ENCODE peak calls at places on chromosomes 11 and 22, in six cellular contexts. C is GM23248, V is dorsolateral prefrontal cortex, U is breast epithelium, L is heart right ventricle, O is pancreas. D is an unnamed sample.

GRCh38 chr11:86469491-86470388 is 95.1 kb downstream of the CCDC81 start:
- DNase-seq in C (no peak), V (no peak), U (no peak), L (no peak), O (no peak), D (no peak)

GRCh38 chr11:84825140-84825539 is 802.0 kb downstream of the DLG2 start:
- DNase-seq in C (peak; percentile 16), V (no peak), U (no peak), L (no peak), O (no peak), D (no peak)

GRCh38 chr22:24070553-24070952 is 59.4 kb downstream of the CABIN1 start:
- DNase-seq in C (no peak), V (no peak), U (no peak), L (no peak), O (no peak), D (no peak)

GRCh38 chr11:65363770-65364169 is 9.2 kb downstream of the TIGD3 start:
- DNase-seq in C (no peak), V (no peak), U (no peak), L (no peak), O (no peak), D (no peak)

GRCh38 chr11:46899501-46900025 is 18.8 kb downstream of the LRP4 start:
- DNase-seq in C (no peak), V (no peak), U (no peak), L (no peak), O (no peak), D (no peak)

GRCh38 chr11:12717851-12718291 is 43.6 kb downstream of the TEAD1 start:
- DNase-seq in C (no peak), V (no peak), U (no peak), L (no peak), O (no peak), D (no peak)

GRCh38 chr11:33015621-33016551 is at the start of gene DEPDC7:
- DNase-seq in C (peak; percentile 96), V (peak; percentile 90), U (peak; percentile 64), L (peak; percentile 85), O (peak; percentile 93), D (peak; percentile 85)

GRCh38 chr11:69298778-69299461 is 5.0 kb downstream of the MYEOV start:
- DNase-seq in C (peak; percentile 38), V (no peak), U (no peak), L (no peak), O (no peak), D (no peak)

GRCh38 chr22:43303751-43304150 is 39.4 kb downstream of the SCUBE1 start:
- DNase-seq in C (no peak), V (no peak), U (no peak), L (no peak), O (no peak), D (no peak)
- H3K27ac ChIP-seq in C (no peak overlapping the region), V (no peak overlapping the region), U (no peak overlapping the region), L (no peak overlapping the region), O (no peak overlapping the region), D (no peak overlapping the region)

DNA sequence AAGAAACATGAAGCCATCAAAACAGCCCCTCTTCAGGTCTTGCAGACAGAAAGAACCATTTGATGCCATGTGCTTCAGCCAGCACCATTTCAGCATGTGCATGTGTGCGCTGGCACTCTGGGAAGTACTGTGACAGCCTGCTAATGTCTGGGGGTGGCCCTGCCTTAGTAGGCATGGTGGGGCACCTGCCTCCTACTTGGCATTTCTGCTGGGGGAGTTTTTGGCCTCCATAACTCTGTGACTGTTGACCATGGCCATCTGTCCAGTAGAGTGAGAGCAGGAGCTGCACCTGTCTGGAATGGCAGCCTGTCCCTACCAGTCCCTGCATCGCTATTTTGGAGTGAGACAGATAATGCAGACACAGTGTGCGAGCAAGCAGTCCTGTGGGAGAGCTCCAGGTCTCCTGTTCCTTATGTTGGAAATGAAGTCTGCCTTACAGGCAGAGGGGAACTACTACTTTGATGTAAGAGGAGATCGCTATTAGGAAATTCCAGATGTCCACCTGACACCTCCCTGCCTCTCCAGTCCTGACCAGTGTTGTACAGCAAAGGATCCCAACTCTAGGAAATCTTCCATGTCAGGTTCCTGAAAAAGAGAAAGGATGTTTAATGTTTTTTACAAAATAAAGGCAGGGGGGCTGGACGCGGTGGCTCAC is 102.5 kb downstream of the ATXN10 start:
- DNase-seq in C (no peak), V (no peak), U (no peak), L (no peak), O (no peak), D (no peak)
- H3K27ac ChIP-seq in C (no peak overlapping the region), V (no peak overlapping the region), U (no peak overlapping the region), L (no peak overlapping the region), O (no peak overlapping the region), D (no peak overlapping the region)

GRCh38 chr22:39414886-39415285 is 15.3 kb downstream of the TAB1 start:
- DNase-seq in C (no peak), V (peak; percentile 55), U (no peak), L (peak; percentile 61), O (no peak), D (peak; percentile 87)
- H3K27ac ChIP-seq in C (no peak overlapping the region), V (peak overlapping the region; percentile 39), U (no peak overlapping the region), L (no peak overlapping the region), O (no peak overlapping the region), D (no peak overlapping the region)

GRCh38 chr11:44601471-44602370 is 36.3 kb downstream of the CD82 start:
- DNase-seq in C (no peak), V (no peak), U (no peak), L (no peak), O (no peak), D (no peak)
- H3K27ac ChIP-seq in C (no peak overlapping the region), V (no peak overlapping the region), U (no peak overlapping the region), L (no peak overlapping the region), O (no peak overlapping the region), D (no peak overlapping the region)

GRCh38 chr11:118206612-118207031 is 18.2 kb downstream of the JAML start:
- DNase-seq in C (no peak), V (no peak), U (no peak), L (no peak), O (no peak), D (no peak)
- H3K27ac ChIP-seq in C (no peak overlapping the region), V (no peak overlapping the region), U (no peak overlapping the region), L (no peak overlapping the region), O (no peak overlapping the region), D (no peak overlapping the region)

GRCh38 chr11:29300441-29300840 is 716.4 kb downstream of the KCNA4 start:
- DNase-seq in C (peak; percentile 72), V (no peak), U (no peak), L (no peak), O (no peak), D (no peak)
- H3K27ac ChIP-seq in C (peak overlapping the region; percentile 67), V (no peak overlapping the region), U (no peak overlapping the region), L (no peak overlapping the region), O (no peak overlapping the region), D (no peak overlapping the region)

GRCh38 chr11:124778281-124778680 is 16.2 kb upstream of the ESAM start:
- DNase-seq in C (no peak), V (no peak), U (no peak), L (no peak), O (no peak), D (no peak)

GRCh38 chr11:124779568-124779967 is 17.5 kb upstream of the ESAM start:
- DNase-seq in C (no peak), V (no peak), U (no peak), L (no peak), O (no peak), D (no peak)

GRCh38 chr11:124783002-124783401 is 17.2 kb downstream of the MSANTD2 start:
- DNase-seq in C (no peak), V (no peak), U (no peak), L (no peak), O (no peak), D (no peak)

GRCh38 chr11:124776865-124777645 is 15.0 kb upstream of the ESAM start:
- DNase-seq in C (no peak), V (no peak), U (no peak), L (no peak), O (no peak), D (no peak)
- H3K27ac ChIP-seq in C (no peak overlapping the region), V (no peak overlapping the region), U (no peak overlapping the region), L (no peak overlapping the region), O (no peak overlapping the region), D (no peak overlapping the region)